ENCODE peak calls at places on chromosome 1, in four cellular contexts. D, T, E and I are unnamed samples.

GRCh38 chr1:224213438-224214119 is 30.5 kb downstream of the DEGS1 start:
- DNase-seq in T (no peak), D (no peak), E (no peak), I (no peak)

GRCh38 chr1:246128494-246129069 is 378.5 kb downstream of the SMYD3 start:
- DNase-seq in E (no peak), D (no peak), T (no peak), I (no peak)

GRCh38 chr1:69377507-69377906 is 190.2 kb upstream of the LRRC7 start:
- DNase-seq in D (no peak), E (no peak), T (no peak), I (no peak)

GRCh38 chr1:192630521-192631287 is 5.2 kb upstream of the RGS13 start:
- DNase-seq in T (no peak), E (no peak), D (no peak), I (no peak)

GRCh38 chr1:205480349-205481278 is 23.9 kb upstream of the CDK18 start:
- DNase-seq in D (no peak), E (no peak), T (peak), I (no peak)

GRCh38 chr1:222815367-222815765 is 527 bp downstream of the DISP1 start:
- DNase-seq in E (no peak), T (peak), D (no peak), I (peak)

GRCh38 chr1:157369808-157370521 is 182.3 kb downstream of the FCRL5 start:
- DNase-seq in E (peak), D (no peak), T (no peak), I (peak)

GRCh38 chr1:218718977-218719376 is 373.8 kb downstream of the TGFB2 start:
- DNase-seq in T (no peak), D (no peak), E (no peak), I (no peak)

GRCh38 chr1:224666911-224667310 is 50.8 kb downstream of the CNIH3 start:
- DNase-seq in D (no peak), T (no peak), E (no peak), I (no peak)

GRCh38 chr1:206634365-206635079 is 814 bp upstream of the DYRK3 start:
- DNase-seq in D (peak), E (peak), T (peak), I (peak)

GRCh38 chr1:20511518-20512428 is 3.8 kb upstream of the MUL1 start:
- DNase-seq in E (no peak), T (no peak), D (no peak), I (no peak)

GRCh38 chr1:171226757-171227370 is 21.4 kb upstream of the FMO1 start:
- DNase-seq in D (no peak), T (no peak), E (peak), I (peak)

GRCh38 chr1:145871994-145872411 is 13.1 kb upstream of the PIAS3 start:
- DNase-seq in E (no peak), T (peak), D (peak), I (no peak)

GRCh38 chr1:100009458-100009857 is 39.7 kb downstream of the SLC35A3 start:
- DNase-seq in D (no peak), T (no peak), E (no peak), I (no peak)

GRCh38 chr1:62082456-62083363 is 111.9 kb upstream of the L1TD1 start:
- DNase-seq in E (peak), T (no peak), D (no peak), I (no peak)

GRCh38 chr1:63148825-63149645 is 173.3 kb upstream of the FOXD3 start:
- DNase-seq in E (peak), T (no peak), D (no peak), I (no peak)

GRCh38 chr1:62436039-62436465 is 797 bp upstream of the USP1 start:
- DNase-seq in T (peak), D (peak), E (no peak), I (no peak)

GRCh38 chr1:13224480-13225060 is 1.4 kb downstream of the PRAMEF18 start:
- DNase-seq in D (no peak), T (no peak), E (no peak), I (no peak)

GRCh38 chr1:203789966-203790365 is 5.5 kb upstream of the ZBED6 start:
- DNase-seq in D (no peak), E (no peak), T (no peak), I (no peak)

GRCh38 chr1:17874665-17875064 is 119.5 kb downstream of the ACTL8 start:
- DNase-seq in D (no peak), E (no peak), T (no peak), I (no peak)

GRCh38 chr1:200837931-200838571 is 34.7 kb upstream of the GPR25 start:
- DNase-seq in D (no peak), T (no peak), E (no peak), I (no peak)

GRCh38 chr1:31759266-31760023 is 4.7 kb downstream of the ADGRB2 start:
- DNase-seq in D (no peak), T (no peak), E (no peak), I (no peak)

GRCh38 chr1:18530567-18531502 is 50.1 kb downstream of the KLHDC7A start:
- DNase-seq in T (no peak), E (no peak), D (no peak), I (no peak)

GRCh38 chr1:15985611-15986272 is 9.8 kb upstream of the ZBTB17 start:
- DNase-seq in E (no peak), D (no peak), T (no peak), I (no peak)

GRCh38 chr1:155062702-155063411 is 683 bp upstream of the EFNA4 start:
- DNase-seq in T (peak), E (peak), D (no peak), I (no peak)

GRCh38 chr1:193077991-193078390 is 18.6 kb downstream of the RO60 start:
- DNase-seq in E (no peak), D (no peak), T (no peak), I (no peak)

GRCh38 chr1:30028283-30028682 is 695.1 kb downstream of the MATN1 start:
- DNase-seq in T (no peak), E (no peak), D (no peak), I (no peak)